ENCODE peak calls at places on chromosomes 5 and 9, in eight cellular contexts. One of them, this sample, is unnamed.

GRCh38 chr5:163473613-163474243 is 13.3 kb downstream of the HMMR start:
- DNase-seq in M059J: peak; percentile 27
- DNase-seq in SJSA1: no peak
- DNase-seq in fibroblast of the aortic adventitia: peak; percentile 61
- DNase-seq in suprapubic skin: no peak
- DNase-seq in AG08396: no peak
- DNase-seq in mesendoderm: no peak
- DNase-seq in right cardiac atrium: no peak
- DNase-seq in this sample: no peak

GRCh38 chr9:126752376-126752775 is 52.5 kb upstream of the ZBTB43 start:
- DNase-seq in M059J: no peak
- DNase-seq in SJSA1: no peak
- DNase-seq in fibroblast of the aortic adventitia: no peak
- DNase-seq in suprapubic skin: no peak
- DNase-seq in AG08396: no peak
- DNase-seq in mesendoderm: peak; percentile 14
- DNase-seq in right cardiac atrium: no peak
- DNase-seq in this sample: no peak

GRCh38 chr9:16487915-16488314 is 382.6 kb downstream of the BNC2 start:
- DNase-seq in M059J: no peak
- DNase-seq in SJSA1: no peak
- DNase-seq in fibroblast of the aortic adventitia: no peak
- DNase-seq in suprapubic skin: no peak
- DNase-seq in AG08396: no peak
- DNase-seq in mesendoderm: no peak
- DNase-seq in right cardiac atrium: no peak
- DNase-seq in this sample: no peak

GRCh38 chr5:179799644-179799973 is 5.8 kb downstream of the LTC4S start:
- DNase-seq in M059J: no peak
- DNase-seq in SJSA1: no peak
- DNase-seq in fibroblast of the aortic adventitia: no peak
- DNase-seq in suprapubic skin: no peak
- DNase-seq in AG08396: no peak
- DNase-seq in mesendoderm: no peak
- DNase-seq in right cardiac atrium: peak; percentile 32
- DNase-seq in this sample: no peak

GRCh38 chr5:13985736-13986418 is 41.4 kb upstream of the DNAH5 start:
- DNase-seq in M059J: peak; percentile 98
- DNase-seq in SJSA1: peak; percentile 90
- DNase-seq in fibroblast of the aortic adventitia: peak; percentile 83
- DNase-seq in suprapubic skin: no peak
- DNase-seq in AG08396: peak; percentile 76
- DNase-seq in mesendoderm: peak; percentile 43
- DNase-seq in right cardiac atrium: no peak
- DNase-seq in this sample: no peak

GRCh38 chr5:68464424-68464823 is 248.9 kb downstream of the PIK3R1 start:
- DNase-seq in M059J: peak; percentile 77
- DNase-seq in SJSA1: no peak
- DNase-seq in fibroblast of the aortic adventitia: no peak
- DNase-seq in suprapubic skin: no peak
- DNase-seq in AG08396: no peak
- DNase-seq in mesendoderm: no peak
- DNase-seq in right cardiac atrium: no peak
- DNase-seq in this sample: no peak

GRCh38 chr5:151745071-151745705 is 13.2 kb downstream of the ATOX1 start:
- DNase-seq in M059J: peak; percentile 97
- DNase-seq in SJSA1: peak; percentile 94
- DNase-seq in fibroblast of the aortic adventitia: peak; percentile 91
- DNase-seq in suprapubic skin: peak; percentile 75
- DNase-seq in AG08396: peak; percentile 59
- DNase-seq in mesendoderm: no peak
- DNase-seq in right cardiac atrium: peak; percentile 81
- DNase-seq in this sample: peak; percentile 61

GRCh38 chr9:136104488-136104800 is 9.4 kb upstream of the NACC2 start:
- DNase-seq in M059J: no peak
- DNase-seq in SJSA1: no peak
- DNase-seq in fibroblast of the aortic adventitia: no peak
- DNase-seq in suprapubic skin: no peak
- DNase-seq in AG08396: no peak
- DNase-seq in mesendoderm: no peak
- DNase-seq in right cardiac atrium: no peak
- DNase-seq in this sample: no peak

GRCh38 chr9:126791406-126792230 is 13.2 kb upstream of the ZBTB43 start:
- DNase-seq in M059J: peak; percentile 90
- DNase-seq in SJSA1: no peak
- DNase-seq in fibroblast of the aortic adventitia: peak; percentile 93
- DNase-seq in suprapubic skin: no peak
- DNase-seq in AG08396: peak; percentile 75
- DNase-seq in mesendoderm: peak; percentile 41
- DNase-seq in right cardiac atrium: no peak
- DNase-seq in this sample: no peak

This sample was measured in left ventricle myocardium superior.